ENCODE peak calls at places on chromosomes 3 and 15, in five cellular contexts. V is hepatocyte, I is ovary, W is keratinocyte, C is A549. O is an unnamed sample.
A peak's percentile ranks its signal among the peaks of the same experiment; 100 is the strongest.

GRCh38 chr3:175695251-175695650 is 836.1 kb downstream of the NAALADL2 start:
- DNase-seq in I (no peak), V (no peak), C (no peak), W (no peak), O (no peak)

GRCh38 chr3:143302638-143303171 is 183.1 kb downstream of the CHST2 start:
- DNase-seq in V (peak; percentile 29), C (peak; percentile 4), W (no peak), I (peak; percentile 21), O (peak; percentile 49)

GRCh38 chr3:128326051-128326823 is 140.5 kb downstream of the DNAJB8 start:
- DNase-seq in I (no peak), W (no peak), C (no peak), V (no peak), O (no peak)

GRCh38 chr3:64152100-64152499 is 73.2 kb downstream of the PRICKLE2 start:
- DNase-seq in V (peak; percentile 35), I (no peak), C (peak; percentile 62), W (no peak), O (peak; percentile 47)

GRCh38 chr3:48432411-48433371 is 2.8 kb upstream of the PLXNB1 start:
- DNase-seq in V (no peak), W (peak; percentile 76), C (peak; percentile 53), I (no peak), O (no peak)

GRCh38 chr3:69097407-69098086 is 12.8 kb downstream of the ARL6IP5 start:
- DNase-seq in I (no peak), V (no peak), C (no peak), W (no peak), O (no peak)

GRCh38 chr15:98518823-98519561 is 129.3 kb upstream of the IGF1R start:
- DNase-seq in C (peak; percentile 85), V (peak; percentile 91), I (peak; percentile 62), W (peak; percentile 36), O (peak; percentile 42)

GRCh38 chr3:184611606-184612304 is 50.2 kb downstream of the EPHB3 start:
- DNase-seq in C (no peak), I (peak; percentile 61), W (no peak), V (no peak), O (no peak)

GRCh38 chr15:85704021-85704420 is 90.7 kb downstream of the KLHL25 start:
- DNase-seq in C (no peak), W (no peak), V (no peak), I (no peak), O (no peak)

GRCh38 chr3:149954812-149955211 is 15.9 kb downstream of the PFN2 start:
- DNase-seq in W (no peak), C (no peak), I (no peak), V (no peak), O (no peak)

GRCh38 chr15:20340331-20340811 is 201.2 kb downstream of the GOLGA6L6 start:
- DNase-seq in W (no peak), I (peak; percentile 46), C (peak; percentile 22), V (peak; percentile 89), O (peak; percentile 64)

GRCh38 chr15:48577495-48577894 is 68.0 kb downstream of the FBN1 start:
- DNase-seq in I (no peak), C (no peak), W (no peak), V (no peak), O (no peak)

GRCh38 chr3:47479826-47480160 is 4.1 kb upstream of the SCAP start:
- DNase-seq in V (no peak), W (no peak), I (no peak), C (no peak), O (no peak)

GRCh38 chr15:70672081-70672480 is 91.3 kb downstream of the UACA start:
- DNase-seq in I (no peak), C (no peak), V (no peak), W (no peak), O (no peak)

GRCh38 chr15:41465822-41466421 is 27.8 kb upstream of the ITPKA start:
- DNase-seq in V (peak; percentile 65), I (no peak), C (peak; percentile 56), W (no peak), O (no peak)

GRCh38 chr3:69784854-69785523 is 45.7 kb downstream of the MITF start:
- DNase-seq in C (peak; percentile 60), V (peak; percentile 67), I (peak; percentile 44), W (peak; percentile 11), O (peak; percentile 79)

GRCh38 chr3:13420051-13420816 is at the start of gene NUP210:
- DNase-seq in W (no peak), C (peak; percentile 57), V (peak; percentile 78), I (no peak), O (peak; percentile 36)

GRCh38 chr15:75069301-75069925 is 46.0 kb downstream of the PPCDC start:
- DNase-seq in V (no peak), W (no peak), C (no peak), I (no peak), O (no peak)

GRCh38 chr3:107740992-107741896 is 218.5 kb downstream of the BBX start:
- DNase-seq in C (peak; percentile 23), I (no peak), V (no peak), W (no peak), O (no peak)

GRCh38 chr15:60370804-60371700 is 26.7 kb downstream of the ANXA2 start:
- DNase-seq in C (peak; percentile 98), W (no peak), V (peak; percentile 85), I (peak; percentile 79), O (peak; percentile 62)

GRCh38 chr3:119331661-119332060 is 37.5 kb downstream of the ARHGAP31 start:
- DNase-seq in V (peak; percentile 43), C (no peak), W (no peak), I (no peak), O (no peak)

GRCh38 chr3:123102826-123103225 is 36.0 kb downstream of the PDIA5 start:
- DNase-seq in C (no peak), W (no peak), I (no peak), V (peak; percentile 31), O (no peak)

GRCh38 chr15:74657846-74658245 is 38.0 kb downstream of the EDC3 start:
- DNase-seq in W (no peak), I (no peak), V (no peak), C (no peak), O (no peak)

GRCh38 chr3:115695081-115695480 is 71.8 kb downstream of the GAP43 start:
- DNase-seq in I (no peak), W (no peak), C (no peak), V (no peak), O (no peak)

GRCh38 chr3:160982497-160982896 is 122.7 kb downstream of the B3GALNT1 start:
- DNase-seq in C (no peak), W (no peak), I (no peak), V (no peak), O (no peak)

GRCh38 chr3:65572175-65572777 is 466.4 kb downstream of the MAGI1 start:
- DNase-seq in V (no peak), C (no peak), W (no peak), I (no peak), O (no peak)

GRCh38 chr3:20246662-20247061 is 60.7 kb upstream of the SGO1 start:
- DNase-seq in V (no peak), W (no peak), I (no peak), C (no peak), O (no peak)

GRCh38 chr15:93467327-93467726 is 378.3 kb upstream of the RGMA start:
- DNase-seq in I (peak; percentile 83), V (no peak), W (peak; percentile 60), C (no peak), O (peak; percentile 49)

GRCh38 chr3:146223401-146224373 is 27.2 kb downstream of the PLSCR4 start:
- DNase-seq in V (no peak), C (peak; percentile 87), I (no peak), W (no peak), O (no peak)

GRCh38 chr15:48695088-48695834 is 49.8 kb upstream of the FBN1 start:
- DNase-seq in I (no peak), V (no peak), C (no peak), W (no peak), O (no peak)

GRCh38 chr3:58899159-58899952 is 150.5 kb downstream of the CFAP20DC start:
- DNase-seq in I (peak; percentile 39), C (no peak), W (no peak), V (peak; percentile 20), O (peak; percentile 49)

GRCh38 chr3:196643201-196643749 is 3.8 kb downstream of the NRROS start:
- DNase-seq in I (no peak), C (no peak), W (no peak), V (no peak), O (no peak)

GRCh38 chr3:181855825-181856224 is 144.1 kb downstream of the SOX2 start:
- DNase-seq in I (no peak), C (no peak), V (no peak), W (no peak), O (peak; percentile 37)

GRCh38 chr3:140428380-140428779 is 249.5 kb upstream of the TRIM42 start:
- DNase-seq in W (no peak), I (no peak), V (no peak), C (no peak), O (no peak)

GRCh38 chr3:46412786-46413298 is 5.8 kb downstream of the CCRL2 start:
- DNase-seq in W (no peak), C (no peak), V (no peak), I (no peak), O (no peak)

GRCh38 chr15:81111510-81112375 is 22.3 kb upstream of the CFAP161 start:
- DNase-seq in V (no peak), C (no peak), I (no peak), W (no peak), O (no peak)
- H3K27ac ChIP-seq in V (no peak overlapping the region), C (no peak overlapping the region), I (no peak overlapping the region), W (peak overlapping the region; percentile 77), O (no peak overlapping the region)

GRCh38 chr3:152272771-152273242 is 4.1 kb downstream of the MBNL1 start:
- DNase-seq in V (no peak), C (no peak), W (no peak), I (no peak), O (no peak)

GRCh38 chr3:152269423-152270144 is 855 bp downstream of the MBNL1 start:
- DNase-seq in W (no peak), V (peak; percentile 78), C (peak; percentile 54), I (peak; percentile 64), O (peak; percentile 59)

GRCh38 chr3:152270944-152271343 is 2.2 kb downstream of the MBNL1 start:
- DNase-seq in I (no peak), C (no peak), W (no peak), V (no peak), O (no peak)

GRCh38 chr3:152270145-152270870 is 1.6 kb downstream of the MBNL1 start:
- DNase-seq in V (peak; percentile 31), C (no peak), W (no peak), I (no peak), O (no peak)

GRCh38 chr3:152271465-152272035 is 2.8 kb downstream of the MBNL1 start:
- DNase-seq in C (no peak), I (no peak), V (no peak), W (no peak), O (no peak)
- H3K27ac ChIP-seq in C (peak overlapping the region; percentile 3), I (no peak overlapping the region), V (peak overlapping the region; percentile 100), W (peak overlapping the region; percentile 85), O (no peak overlapping the region)

DNA sequence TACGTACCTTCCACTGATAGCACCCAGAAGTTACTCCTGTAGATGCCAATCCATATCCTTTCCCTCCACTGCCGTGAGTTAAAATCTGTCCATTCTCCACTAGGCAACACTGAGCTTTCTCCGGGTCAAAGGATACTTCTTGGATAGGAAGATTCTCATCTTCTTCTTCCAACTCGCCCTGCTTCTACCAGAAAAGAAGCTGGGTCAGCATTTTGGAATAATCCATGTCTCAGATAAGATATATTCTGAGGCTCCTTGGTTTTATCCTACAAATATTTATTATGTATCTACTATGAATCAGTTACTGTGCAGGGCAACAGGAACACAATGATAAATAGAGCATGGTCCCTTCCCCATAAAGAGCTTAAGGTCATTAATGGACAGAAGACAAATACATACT is 89.2 kb downstream of the FBXL22 start:
- DNase-seq in V (no peak), I (no peak), W (no peak), C (no peak), O (no peak)
- H3K27ac ChIP-seq in V (no peak overlapping the region), I (no peak overlapping the region), W (no peak overlapping the region), C (no peak overlapping the region), O (no peak overlapping the region)

GRCh38 chr3:11568503-11569155 is 75.1 kb downstream of the VGLL4 start:
- DNase-seq in I (peak; percentile 81), W (peak; percentile 30), C (peak; percentile 52), V (peak; percentile 44), O (no peak)
- H3K27ac ChIP-seq in I (peak overlapping the region; percentile 77), W (peak overlapping the region; percentile 43), C (peak overlapping the region; percentile 93), V (peak overlapping the region; percentile 85), O (peak overlapping the region; percentile 82)

O was measured in lung.